ENCODE peak calls at places on chromosomes 16 and 17, in seven cellular contexts. O, W, D, V, L, I and G are unnamed samples. For H3K4me1 and H3K36me3, the result is how much of the 10 kb centered on the place peaks cover.

GRCh38 chr17:1746975-1747543 is 4.4 kb downstream of the SERPINF2 start:
- DNase-seq in O (no peak), W (peak), D (no peak), V (no peak), L (no peak), I (peak), G (peak)

GRCh38 chr16:80719573-80719972 is 84.8 kb downstream of the CDYL2 start:
- DNase-seq in O (no peak), W (no peak), D (no peak), V (no peak), L (no peak), I (no peak), G (peak)

GRCh38 chr17:53627511-53627910 is 195.2 kb upstream of the KIF2B start:
- DNase-seq in O (peak), W (no peak), D (no peak), V (peak), L (no peak), I (no peak), G (no peak)

GRCh38 chr17:58377005-58377660 is 25.1 kb upstream of the SUPT4H1 start:
- DNase-seq in O (no peak), W (no peak), D (no peak), V (no peak), L (peak), I (peak), G (peak)

GRCh38 chr16:49019081-49019633 is 262.5 kb downstream of the CBLN1 start:
- DNase-seq in O (no peak), W (no peak), D (no peak), V (peak), L (no peak), I (no peak), G (peak)

GRCh38 chr17:36849871-36850348 is 87.4 kb upstream of the LHX1 start:
- DNase-seq in O (peak), W (no peak), D (no peak), V (peak), L (no peak), I (no peak), G (no peak)

GRCh38 chr16:68644715-68645493 is at the start of gene CDH3:
- DNase-seq in O (peak), W (peak), D (peak), V (no peak), L (peak), I (peak), G (peak)

GRCh38 chr17:16465861-16466338 is 26.1 kb downstream of the LRRC75A start:
- DNase-seq in O (no peak), W (no peak), D (no peak), V (no peak), L (no peak), I (no peak), G (peak)

GRCh38 chr17:75685508-75685907 is 18.4 kb downstream of the SAP30BP start:
- DNase-seq in O (peak), W (no peak), D (no peak), V (no peak), L (no peak), I (no peak), G (peak)

GRCh38 chr17:27585792-27586191 is 45.2 kb upstream of the LGALS9 start:
- DNase-seq in O (no peak), W (no peak), D (no peak), V (no peak), L (no peak), I (no peak), G (no peak)

GRCh38 chr17:81387235-81388060 is 7.8 kb upstream of the BAHCC1 start:
- DNase-seq in O (peak), W (peak), D (no peak), V (peak), L (no peak), I (peak), G (peak)

GRCh38 chr16:47143329-47143676 is 442 bp downstream of the NETO2 start:
- DNase-seq in O (peak), W (no peak), D (no peak), V (peak), L (no peak), I (peak), G (peak)

GRCh38 chr17:44501866-44502265 is 1.3 kb downstream of the GPATCH8 start:
- DNase-seq in O (peak), W (no peak), D (no peak), V (peak), L (no peak), I (no peak), G (peak)

GRCh38 chr17:31830971-31831755 is 27.9 kb downstream of the COPRS start:
- DNase-seq in O (no peak), W (no peak), D (no peak), V (peak), L (no peak), I (no peak), G (no peak)

GRCh38 chr17:80539022-80539421 is 5.6 kb upstream of the RPTOR start:
- DNase-seq in O (peak), W (no peak), D (peak), V (no peak), L (no peak), I (no peak), G (no peak)

GRCh38 chr17:2690165-2691068 is 21.1 kb downstream of the CLUH start:
- DNase-seq in O (no peak), W (no peak), D (no peak), V (no peak), L (no peak), I (peak), G (no peak)

GRCh38 chr16:6644916-6645315 is 687.7 kb upstream of the RBFOX1 start:
- DNase-seq in O (no peak), W (no peak), D (no peak), V (no peak), L (no peak), I (no peak), G (no peak)

GRCh38 chr17:76421054-76421427 is 31.9 kb downstream of the UBE2O start:
- DNase-seq in O (peak), W (no peak), D (no peak), V (no peak), L (no peak), I (no peak), G (no peak)

DNA sequence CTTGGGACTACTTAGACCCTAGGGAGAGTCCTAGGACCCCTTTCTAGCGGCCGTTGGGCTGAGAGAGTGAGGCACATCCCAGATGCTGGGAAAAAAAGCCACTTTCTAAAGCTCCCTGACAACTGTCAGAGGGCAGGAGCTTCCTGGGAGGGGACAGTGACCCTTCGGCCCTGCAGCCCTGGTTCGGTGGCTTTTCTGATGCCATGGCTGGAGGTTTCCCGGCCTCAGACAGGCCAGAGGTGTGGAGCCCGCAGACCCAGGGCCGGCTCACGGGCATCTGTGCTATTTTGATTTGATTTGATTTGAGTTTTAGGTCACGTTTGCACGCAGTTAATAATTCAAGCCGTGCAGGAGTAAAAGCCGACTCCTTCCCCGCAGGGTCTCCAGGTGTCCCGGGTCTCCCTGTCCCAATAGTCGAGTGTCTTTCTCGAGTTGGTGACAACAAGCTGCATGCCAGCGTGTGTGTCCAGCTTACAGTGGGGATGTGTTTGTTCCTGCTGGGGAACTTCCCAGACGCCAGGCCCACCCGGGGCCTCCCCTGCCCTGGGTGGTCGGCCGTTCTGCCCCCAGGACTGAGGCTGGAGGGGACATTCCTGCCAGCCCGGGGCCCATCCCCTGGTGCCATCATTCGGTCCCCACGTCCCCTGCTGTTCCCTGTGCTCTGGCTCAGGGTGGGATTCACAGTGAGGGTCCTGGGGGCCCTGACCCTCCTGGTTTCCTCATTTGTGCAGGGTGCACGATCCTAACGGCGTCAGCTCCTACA is 1.0 kb upstream of the CBFA2T3 start:
- DNase-seq in O (no peak), W (no peak), D (no peak), V (no peak), L (no peak), I (no peak), G (no peak)
- H3K4me1 ChIP-seq in O (under half), W (under half), D (under half), V (under half), L (under half), I (under half), G (under half)

GRCh38 chr16:27483083-27483437 is 66.7 kb downstream of the GTF3C1 start:
- DNase-seq in O (no peak), W (no peak), D (no peak), V (no peak), L (no peak), I (no peak), G (no peak)
- H3K36me3 ChIP-seq in O (under half), W (under half), D (under half), V (under half), L (half or more), I (half or more), G (under half)

DNA sequence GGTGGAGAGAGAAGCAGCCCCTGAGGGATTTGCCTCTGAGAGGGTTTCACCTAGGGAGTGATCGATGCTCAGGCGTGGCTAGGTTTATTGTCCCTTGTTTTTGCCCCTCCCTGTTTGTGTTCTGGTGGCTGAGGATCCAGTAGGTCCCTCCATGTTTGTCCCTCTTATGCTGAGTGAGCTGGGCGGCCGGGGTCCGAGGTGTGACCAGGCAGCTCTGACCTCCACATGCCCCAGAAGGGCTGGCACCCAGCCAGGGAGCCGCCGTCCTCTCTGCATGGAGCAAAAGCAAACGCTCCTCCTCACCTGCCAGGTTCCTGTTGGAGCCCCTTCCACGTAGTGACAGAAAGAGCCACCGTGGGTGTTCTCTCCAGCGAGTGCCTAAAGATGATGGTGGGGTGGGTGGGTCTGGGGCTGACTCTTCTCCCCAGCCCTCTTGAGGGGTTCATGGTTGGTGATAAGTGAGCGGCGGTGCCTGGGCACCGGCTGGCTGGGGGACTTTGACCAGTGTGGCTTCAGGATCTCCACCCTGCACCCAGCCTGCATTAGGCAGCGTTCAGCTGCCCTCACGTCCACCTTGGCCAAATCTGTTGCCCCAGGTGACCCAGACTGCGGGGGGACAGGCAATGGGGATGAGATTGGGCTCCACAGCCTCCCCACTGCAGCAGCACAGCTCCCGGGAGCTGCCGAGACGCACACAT is 14.1 kb upstream of the NUDT16L1 start:
- DNase-seq in O (no peak), W (peak), D (no peak), V (no peak), L (no peak), I (peak), G (peak)
- H3K27ac ChIP-seq in O (no peak), W (peak), D (no peak), V (peak), L (peak), I (peak), G (peak)

DNA sequence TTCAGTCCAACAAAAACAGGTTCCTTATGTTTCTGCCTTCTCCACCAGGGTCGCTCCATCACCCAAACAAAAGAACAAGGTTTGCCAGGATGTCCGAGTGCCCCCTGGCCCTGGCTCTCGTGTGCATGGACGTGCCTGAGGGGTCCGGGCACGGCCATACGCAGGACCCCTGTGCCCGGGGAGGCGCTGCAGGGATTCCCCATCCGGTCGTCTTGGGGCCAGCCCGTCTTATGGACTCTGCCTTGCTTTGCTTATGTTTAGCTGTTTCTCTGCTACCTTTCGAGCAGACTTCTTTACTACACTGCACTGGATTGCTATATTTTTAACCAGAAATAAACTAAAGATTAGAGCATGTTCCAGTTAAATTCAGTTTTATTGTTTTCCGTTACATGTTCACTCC is 68.0 kb downstream of the KLHDC4 start:
- DNase-seq in O (no peak), W (no peak), D (no peak), V (no peak), L (no peak), I (no peak), G (no peak)
- H3K4me1 ChIP-seq in O (under half), W (under half), D (under half), V (under half), L (under half), I (under half), G (under half)

GRCh38 chr17:9101356-9101755 is 80.0 kb downstream of the NTN1 start:
- DNase-seq in O (no peak), W (no peak), D (no peak), V (no peak), L (no peak), I (no peak), G (no peak)

GRCh38 chr17:9095390-9095789 is 74.1 kb downstream of the NTN1 start:
- DNase-seq in O (no peak), W (no peak), D (no peak), V (no peak), L (no peak), I (no peak), G (no peak)

DNA sequence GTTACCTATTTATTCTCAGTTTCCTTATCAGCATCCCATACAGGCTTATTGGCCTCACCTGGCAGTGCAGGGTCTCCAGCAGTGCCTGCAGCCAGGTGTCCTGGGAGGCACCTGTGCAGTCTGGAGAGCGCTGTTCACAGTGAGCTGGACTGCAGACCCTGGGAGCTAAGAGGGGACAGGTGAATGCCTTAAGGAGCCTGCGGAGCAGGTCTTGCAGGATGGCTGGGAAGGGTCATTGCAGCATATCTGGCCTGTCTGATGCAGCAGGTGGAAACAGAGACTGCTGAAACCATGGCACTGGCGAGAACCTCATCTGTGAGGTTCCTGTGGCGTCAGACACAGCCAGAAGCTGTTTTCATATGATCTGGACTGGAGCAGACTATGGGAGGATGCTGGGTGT is 76.9 kb downstream of the NTN1 start:
- DNase-seq in O (no peak), W (no peak), D (no peak), V (no peak), L (no peak), I (no peak), G (no peak)
- H3K36me3 ChIP-seq in O (under half), W (under half), D (under half), V (under half), L (under half), I (under half), G (under half)

DNA sequence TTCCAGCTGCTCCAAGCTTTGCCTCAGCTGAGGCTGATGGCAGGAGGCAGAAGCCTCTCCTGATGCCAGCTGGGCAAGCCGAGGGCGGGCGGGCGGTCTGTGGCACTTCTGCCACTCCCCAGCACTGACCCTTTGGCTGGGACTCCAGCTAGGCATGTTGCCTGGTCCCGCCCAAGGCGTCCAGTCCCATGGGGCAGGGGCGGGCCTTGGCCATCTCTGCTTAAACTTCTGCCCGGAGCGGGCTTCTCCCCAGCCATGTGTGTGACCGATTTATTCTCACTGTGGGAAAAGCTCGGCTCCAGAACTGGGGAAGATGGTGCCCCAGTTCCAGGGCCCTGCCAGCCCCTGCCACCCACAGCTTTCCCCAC is 349.1 kb downstream of the SEC14L1 start:
- DNase-seq in O (peak), W (peak), D (no peak), V (peak), L (no peak), I (no peak), G (no peak)
- H3K27ac ChIP-seq in O (no peak), W (peak), D (no peak), V (no peak), L (no peak), I (no peak), G (no peak)

GRCh38 chr17:62821213-62822079 is 13.3 kb upstream of the MARCHF10 start:
- DNase-seq in O (no peak), W (no peak), D (no peak), V (no peak), L (no peak), I (no peak), G (no peak)

GRCh38 chr17:62824290-62825135 is 16.4 kb upstream of the MARCHF10 start:
- DNase-seq in O (peak), W (no peak), D (no peak), V (peak), L (peak), I (no peak), G (no peak)

GRCh38 chr17:62822080-62822904 is 14.2 kb upstream of the MARCHF10 start:
- DNase-seq in O (no peak), W (no peak), D (no peak), V (peak), L (no peak), I (no peak), G (peak)

GRCh38 chr17:62825182-62825581 is 17.1 kb upstream of the MARCHF10 start:
- DNase-seq in O (no peak), W (no peak), D (no peak), V (no peak), L (no peak), I (no peak), G (no peak)

GRCh38 chr17:62823111-62823895 is 15.2 kb upstream of the MARCHF10 start:
- DNase-seq in O (peak), W (no peak), D (no peak), V (no peak), L (peak), I (no peak), G (no peak)
- H3K4me1 ChIP-seq in O (half or more), W (under half), D (under half), V (under half), L (half or more), I (under half), G (under half)